ENCODE peak calls at places on chromosomes 13 and 19, in ten cellular contexts. S is left lung; V is HEK293T; K is glomerular endothelial cell; C is mucosa of descending colon; I is psoas muscle; A is amygdala; B is fibroblast of mammary gland; R is stimulated activated CD8-positive, alpha-beta memory T cell treated with anti-CD3 and anti-CD28 coated beads, Interleukin-4, amount 100 ng/mL, for 1 hour; L is lung microvascular endothelial cell. N is an unnamed sample.

GRCh38 chr13:41199526-41199925 is 5.2 kb upstream of the KBTBD7 start:
- DNase-seq in S (no peak), V (no peak), K (no peak), C (no peak), I (no peak), A (no peak), B (no peak), R (no peak), L (no peak), N (no peak)

GRCh38 chr13:110812111-110812868 is 98.8 kb downstream of the ING1 start:
- DNase-seq in S (no peak), V (no peak), K (no peak), C (no peak), I (no peak), A (no peak), B (peak), R (no peak), L (no peak), N (no peak)

GRCh38 chr19:56097776-56098175 is 23.3 kb downstream of the ZNF787 start:
- DNase-seq in S (no peak), V (no peak), K (no peak), C (no peak), I (no peak), A (no peak), B (no peak), R (no peak), L (no peak), N (no peak)

GRCh38 chr19:46639356-46640061 is 3.5 kb upstream of the GNG8 start:
- DNase-seq in S (peak), V (no peak), K (no peak), C (peak), I (peak), A (peak), B (peak), R (no peak), L (peak), N (peak)

GRCh38 chr13:53015044-53015443 is 13.6 kb upstream of the OLFM4 start:
- DNase-seq in S (no peak), V (no peak), K (no peak), C (no peak), I (no peak), A (no peak), B (no peak), R (no peak), L (no peak), N (no peak)

GRCh38 chr13:61664821-61665705 is 249.4 kb upstream of the PCDH20 start:
- DNase-seq in S (no peak), V (no peak), K (no peak), C (no peak), I (no peak), A (no peak), B (no peak), R (no peak), L (no peak), N (no peak)

GRCh38 chr13:30864352-30865130 is 41.5 kb upstream of the MEDAG start:
- DNase-seq in S (no peak), V (no peak), K (no peak), C (no peak), I (no peak), A (no peak), B (peak), R (no peak), L (peak), N (no peak)

GRCh38 chr19:30168760-30169159 is 203.4 kb upstream of the ZNF536 start:
- DNase-seq in S (no peak), V (no peak), K (no peak), C (no peak), I (no peak), A (no peak), B (no peak), R (no peak), L (no peak), N (no peak)

GRCh38 chr13:100156786-100157185 is 67.9 kb downstream of the PCCA start:
- DNase-seq in S (no peak), V (no peak), K (no peak), C (no peak), I (no peak), A (no peak), B (no peak), R (no peak), L (peak), N (no peak)